ENCODE peak calls at places on chromosomes 6 and 20, in nine cellular contexts. One of them, this sample, is unnamed.

GRCh38 chr20:35669681-35670080 is 5.0 kb upstream of the CPNE1 start:
- DNase-seq in effector CD4-positive, alpha-beta T cell: no peak
- DNase-seq in HCT116: no peak
- DNase-seq in psoas muscle: no peak
- DNase-seq in T-helper 2 cell: no peak
- DNase-seq in NCI-H69: no peak
- DNase-seq in WERI-Rb-1: no peak
- DNase-seq in activated T-helper 1 cell treated with anti-CD3 and anti-CD28 coated beads, Interleukin-12 subunit alpha, Interleukin-12 subunit beta, Interleukin-2, Interleukin-4 antibody, amounts not matched to agents 30 ng/mL and 10 ng/mL and 1 ng/mL, durations not matched to agents 14 hours and 24 hours and 36 hours: no peak
- DNase-seq in AG04450: no peak
- DNase-seq in this sample: no peak

GRCh38 chr6:129644567-129645015 is 65.4 kb downstream of the ARHGAP18 start:
- DNase-seq in psoas muscle: no peak
- DNase-seq in T-helper 2 cell: no peak
- DNase-seq in AG04450: no peak
- DNase-seq in effector CD4-positive, alpha-beta T cell: no peak
- DNase-seq in HCT116: peak
- DNase-seq in WERI-Rb-1: no peak
- DNase-seq in NCI-H69: peak
- DNase-seq in activated T-helper 1 cell treated with anti-CD3 and anti-CD28 coated beads, Interleukin-12 subunit alpha, Interleukin-12 subunit beta, Interleukin-2, Interleukin-4 antibody, amounts not matched to agents 30 ng/mL and 10 ng/mL and 1 ng/mL, durations not matched to agents 14 hours and 24 hours and 36 hours: no peak
- DNase-seq in this sample: no peak

GRCh38 chr6:142121342-142121741 is 11.4 kb upstream of the GJE1 start:
- DNase-seq in T-helper 2 cell: no peak
- DNase-seq in WERI-Rb-1: no peak
- DNase-seq in NCI-H69: no peak
- DNase-seq in AG04450: no peak
- DNase-seq in effector CD4-positive, alpha-beta T cell: no peak
- DNase-seq in HCT116: no peak
- DNase-seq in psoas muscle: no peak
- DNase-seq in activated T-helper 1 cell treated with anti-CD3 and anti-CD28 coated beads, Interleukin-12 subunit alpha, Interleukin-12 subunit beta, Interleukin-2, Interleukin-4 antibody, amounts not matched to agents 30 ng/mL and 10 ng/mL and 1 ng/mL, durations not matched to agents 14 hours and 24 hours and 36 hours: no peak
- DNase-seq in this sample: no peak

GRCh38 chr6:122645256-122645655 is 35.1 kb downstream of the PKIB start:
- DNase-seq in psoas muscle: no peak
- DNase-seq in effector CD4-positive, alpha-beta T cell: no peak
- DNase-seq in WERI-Rb-1: peak
- DNase-seq in activated T-helper 1 cell treated with anti-CD3 and anti-CD28 coated beads, Interleukin-12 subunit alpha, Interleukin-12 subunit beta, Interleukin-2, Interleukin-4 antibody, amounts not matched to agents 30 ng/mL and 10 ng/mL and 1 ng/mL, durations not matched to agents 14 hours and 24 hours and 36 hours: no peak
- DNase-seq in NCI-H69: peak
- DNase-seq in HCT116: no peak
- DNase-seq in T-helper 2 cell: no peak
- DNase-seq in AG04450: no peak
- DNase-seq in this sample: no peak

GRCh38 chr6:123338394-123338793 is 298.4 kb downstream of the TRDN start:
- DNase-seq in NCI-H69: peak
- DNase-seq in HCT116: no peak
- DNase-seq in AG04450: no peak
- DNase-seq in psoas muscle: peak
- DNase-seq in WERI-Rb-1: no peak
- DNase-seq in T-helper 2 cell: no peak
- DNase-seq in activated T-helper 1 cell treated with anti-CD3 and anti-CD28 coated beads, Interleukin-12 subunit alpha, Interleukin-12 subunit beta, Interleukin-2, Interleukin-4 antibody, amounts not matched to agents 30 ng/mL and 10 ng/mL and 1 ng/mL, durations not matched to agents 14 hours and 24 hours and 36 hours: no peak
- DNase-seq in effector CD4-positive, alpha-beta T cell: no peak
- DNase-seq in this sample: no peak

GRCh38 chr6:16432075-16433032 is 194.0 kb downstream of the GMPR start:
- DNase-seq in activated T-helper 1 cell treated with anti-CD3 and anti-CD28 coated beads, Interleukin-12 subunit alpha, Interleukin-12 subunit beta, Interleukin-2, Interleukin-4 antibody, amounts not matched to agents 30 ng/mL and 10 ng/mL and 1 ng/mL, durations not matched to agents 14 hours and 24 hours and 36 hours: no peak
- DNase-seq in NCI-H69: peak
- DNase-seq in T-helper 2 cell: no peak
- DNase-seq in HCT116: no peak
- DNase-seq in effector CD4-positive, alpha-beta T cell: no peak
- DNase-seq in AG04450: peak
- DNase-seq in psoas muscle: no peak
- DNase-seq in WERI-Rb-1: no peak
- DNase-seq in this sample: no peak

GRCh38 chr20:1319462-1319861 is 9.5 kb downstream of the SDCBP2 start:
- DNase-seq in WERI-Rb-1: no peak
- DNase-seq in effector CD4-positive, alpha-beta T cell: no peak
- DNase-seq in AG04450: no peak
- DNase-seq in psoas muscle: no peak
- DNase-seq in T-helper 2 cell: no peak
- DNase-seq in NCI-H69: no peak
- DNase-seq in activated T-helper 1 cell treated with anti-CD3 and anti-CD28 coated beads, Interleukin-12 subunit alpha, Interleukin-12 subunit beta, Interleukin-2, Interleukin-4 antibody, amounts not matched to agents 30 ng/mL and 10 ng/mL and 1 ng/mL, durations not matched to agents 14 hours and 24 hours and 36 hours: no peak
- DNase-seq in HCT116: no peak
- DNase-seq in this sample: no peak

GRCh38 chr6:9126845-9127560 is 691.7 kb upstream of the SLC35B3 start:
- DNase-seq in HCT116: peak
- DNase-seq in WERI-Rb-1: no peak
- DNase-seq in NCI-H69: peak
- DNase-seq in activated T-helper 1 cell treated with anti-CD3 and anti-CD28 coated beads, Interleukin-12 subunit alpha, Interleukin-12 subunit beta, Interleukin-2, Interleukin-4 antibody, amounts not matched to agents 30 ng/mL and 10 ng/mL and 1 ng/mL, durations not matched to agents 14 hours and 24 hours and 36 hours: no peak
- DNase-seq in psoas muscle: no peak
- DNase-seq in T-helper 2 cell: no peak
- DNase-seq in effector CD4-positive, alpha-beta T cell: no peak
- DNase-seq in AG04450: peak
- DNase-seq in this sample: no peak

GRCh38 chr6:100065348-100065747 is 71.3 kb upstream of the MCHR2 start:
- DNase-seq in psoas muscle: no peak
- DNase-seq in effector CD4-positive, alpha-beta T cell: no peak
- DNase-seq in T-helper 2 cell: no peak
- DNase-seq in WERI-Rb-1: no peak
- DNase-seq in HCT116: no peak
- DNase-seq in activated T-helper 1 cell treated with anti-CD3 and anti-CD28 coated beads, Interleukin-12 subunit alpha, Interleukin-12 subunit beta, Interleukin-2, Interleukin-4 antibody, amounts not matched to agents 30 ng/mL and 10 ng/mL and 1 ng/mL, durations not matched to agents 14 hours and 24 hours and 36 hours: no peak
- DNase-seq in AG04450: no peak
- DNase-seq in NCI-H69: no peak
- DNase-seq in this sample: no peak

GRCh38 chr6:150293423-150294280 is 75.2 kb upstream of the IYD start:
- DNase-seq in WERI-Rb-1: no peak
- DNase-seq in T-helper 2 cell: no peak
- DNase-seq in NCI-H69: no peak
- DNase-seq in activated T-helper 1 cell treated with anti-CD3 and anti-CD28 coated beads, Interleukin-12 subunit alpha, Interleukin-12 subunit beta, Interleukin-2, Interleukin-4 antibody, amounts not matched to agents 30 ng/mL and 10 ng/mL and 1 ng/mL, durations not matched to agents 14 hours and 24 hours and 36 hours: no peak
- DNase-seq in HCT116: peak
- DNase-seq in AG04450: no peak
- DNase-seq in effector CD4-positive, alpha-beta T cell: no peak
- DNase-seq in psoas muscle: no peak
- DNase-seq in this sample: no peak

GRCh38 chr6:1766663-1767062 is 156.9 kb downstream of the FOXC1 start:
- DNase-seq in WERI-Rb-1: no peak
- DNase-seq in AG04450: no peak
- DNase-seq in psoas muscle: peak
- DNase-seq in NCI-H69: peak
- DNase-seq in T-helper 2 cell: no peak
- DNase-seq in HCT116: no peak
- DNase-seq in activated T-helper 1 cell treated with anti-CD3 and anti-CD28 coated beads, Interleukin-12 subunit alpha, Interleukin-12 subunit beta, Interleukin-2, Interleukin-4 antibody, amounts not matched to agents 30 ng/mL and 10 ng/mL and 1 ng/mL, durations not matched to agents 14 hours and 24 hours and 36 hours: no peak
- DNase-seq in effector CD4-positive, alpha-beta T cell: no peak
- DNase-seq in this sample: no peak

GRCh38 chr6:153392156-153392555 is 261.1 kb upstream of the RGS17 start:
- DNase-seq in HCT116: no peak
- DNase-seq in WERI-Rb-1: no peak
- DNase-seq in activated T-helper 1 cell treated with anti-CD3 and anti-CD28 coated beads, Interleukin-12 subunit alpha, Interleukin-12 subunit beta, Interleukin-2, Interleukin-4 antibody, amounts not matched to agents 30 ng/mL and 10 ng/mL and 1 ng/mL, durations not matched to agents 14 hours and 24 hours and 36 hours: no peak
- DNase-seq in psoas muscle: no peak
- DNase-seq in T-helper 2 cell: no peak
- DNase-seq in AG04450: no peak
- DNase-seq in effector CD4-positive, alpha-beta T cell: no peak
- DNase-seq in NCI-H69: no peak
- DNase-seq in this sample: no peak

GRCh38 chr6:104959453-104959858 is 2.5 kb downstream of the LIN28B start:
- DNase-seq in AG04450: no peak
- DNase-seq in T-helper 2 cell: no peak
- DNase-seq in WERI-Rb-1: no peak
- DNase-seq in HCT116: no peak
- DNase-seq in effector CD4-positive, alpha-beta T cell: no peak
- DNase-seq in activated T-helper 1 cell treated with anti-CD3 and anti-CD28 coated beads, Interleukin-12 subunit alpha, Interleukin-12 subunit beta, Interleukin-2, Interleukin-4 antibody, amounts not matched to agents 30 ng/mL and 10 ng/mL and 1 ng/mL, durations not matched to agents 14 hours and 24 hours and 36 hours: no peak
- DNase-seq in psoas muscle: no peak
- DNase-seq in NCI-H69: peak
- DNase-seq in this sample: no peak

GRCh38 chr20:42191140-42191860 is 573.1 kb upstream of the CHD6 start:
- DNase-seq in psoas muscle: no peak
- DNase-seq in T-helper 2 cell: no peak
- DNase-seq in WERI-Rb-1: peak
- DNase-seq in effector CD4-positive, alpha-beta T cell: no peak
- DNase-seq in NCI-H69: peak
- DNase-seq in activated T-helper 1 cell treated with anti-CD3 and anti-CD28 coated beads, Interleukin-12 subunit alpha, Interleukin-12 subunit beta, Interleukin-2, Interleukin-4 antibody, amounts not matched to agents 30 ng/mL and 10 ng/mL and 1 ng/mL, durations not matched to agents 14 hours and 24 hours and 36 hours: no peak
- DNase-seq in AG04450: no peak
- DNase-seq in HCT116: no peak
- DNase-seq in this sample: no peak

GRCh38 chr6:11459002-11459658 is 78.4 kb upstream of the TMEM170B start:
- DNase-seq in effector CD4-positive, alpha-beta T cell: no peak
- DNase-seq in HCT116: no peak
- DNase-seq in WERI-Rb-1: no peak
- DNase-seq in NCI-H69: no peak
- DNase-seq in AG04450: no peak
- DNase-seq in psoas muscle: no peak
- DNase-seq in T-helper 2 cell: no peak
- DNase-seq in activated T-helper 1 cell treated with anti-CD3 and anti-CD28 coated beads, Interleukin-12 subunit alpha, Interleukin-12 subunit beta, Interleukin-2, Interleukin-4 antibody, amounts not matched to agents 30 ng/mL and 10 ng/mL and 1 ng/mL, durations not matched to agents 14 hours and 24 hours and 36 hours: no peak
- DNase-seq in this sample: no peak

GRCh38 chr6:76790045-76790796 is 673.1 kb downstream of the HTR1B start:
- DNase-seq in WERI-Rb-1: no peak
- DNase-seq in HCT116: no peak
- DNase-seq in activated T-helper 1 cell treated with anti-CD3 and anti-CD28 coated beads, Interleukin-12 subunit alpha, Interleukin-12 subunit beta, Interleukin-2, Interleukin-4 antibody, amounts not matched to agents 30 ng/mL and 10 ng/mL and 1 ng/mL, durations not matched to agents 14 hours and 24 hours and 36 hours: no peak
- DNase-seq in NCI-H69: no peak
- DNase-seq in AG04450: no peak
- DNase-seq in psoas muscle: no peak
- DNase-seq in T-helper 2 cell: no peak
- DNase-seq in effector CD4-positive, alpha-beta T cell: no peak
- DNase-seq in this sample: no peak

GRCh38 chr20:46546936-46547335 is 3.5 kb downstream of the OCSTAMP start:
- DNase-seq in T-helper 2 cell: no peak
- DNase-seq in NCI-H69: no peak
- DNase-seq in HCT116: no peak
- DNase-seq in activated T-helper 1 cell treated with anti-CD3 and anti-CD28 coated beads, Interleukin-12 subunit alpha, Interleukin-12 subunit beta, Interleukin-2, Interleukin-4 antibody, amounts not matched to agents 30 ng/mL and 10 ng/mL and 1 ng/mL, durations not matched to agents 14 hours and 24 hours and 36 hours: peak
- DNase-seq in psoas muscle: no peak
- DNase-seq in effector CD4-positive, alpha-beta T cell: no peak
- DNase-seq in WERI-Rb-1: no peak
- DNase-seq in AG04450: no peak
- DNase-seq in this sample: no peak

GRCh38 chr20:32207626-32208498 is at the start of the genes PLAGL2 and POFUT1:
- DNase-seq in T-helper 2 cell: peak
- DNase-seq in effector CD4-positive, alpha-beta T cell: peak
- DNase-seq in WERI-Rb-1: peak
- DNase-seq in NCI-H69: peak
- DNase-seq in HCT116: peak
- DNase-seq in activated T-helper 1 cell treated with anti-CD3 and anti-CD28 coated beads, Interleukin-12 subunit alpha, Interleukin-12 subunit beta, Interleukin-2, Interleukin-4 antibody, amounts not matched to agents 30 ng/mL and 10 ng/mL and 1 ng/mL, durations not matched to agents 14 hours and 24 hours and 36 hours: peak
- DNase-seq in psoas muscle: peak
- DNase-seq in AG04450: peak
- DNase-seq in this sample: peak

GRCh38 chr6:165883851-165884640 is 221.0 kb upstream of the PDE10A start:
- DNase-seq in WERI-Rb-1: no peak
- DNase-seq in AG04450: no peak
- DNase-seq in activated T-helper 1 cell treated with anti-CD3 and anti-CD28 coated beads, Interleukin-12 subunit alpha, Interleukin-12 subunit beta, Interleukin-2, Interleukin-4 antibody, amounts not matched to agents 30 ng/mL and 10 ng/mL and 1 ng/mL, durations not matched to agents 14 hours and 24 hours and 36 hours: no peak
- DNase-seq in NCI-H69: no peak
- DNase-seq in effector CD4-positive, alpha-beta T cell: no peak
- DNase-seq in HCT116: no peak
- DNase-seq in T-helper 2 cell: no peak
- DNase-seq in psoas muscle: no peak
- DNase-seq in this sample: no peak

GRCh38 chr20:31868853-31869672 is 1.3 kb downstream of the DUSP15 start:
- DNase-seq in activated T-helper 1 cell treated with anti-CD3 and anti-CD28 coated beads, Interleukin-12 subunit alpha, Interleukin-12 subunit beta, Interleukin-2, Interleukin-4 antibody, amounts not matched to agents 30 ng/mL and 10 ng/mL and 1 ng/mL, durations not matched to agents 14 hours and 24 hours and 36 hours: no peak
- DNase-seq in T-helper 2 cell: no peak
- DNase-seq in NCI-H69: no peak
- DNase-seq in WERI-Rb-1: no peak
- DNase-seq in psoas muscle: no peak
- DNase-seq in AG04450: no peak
- DNase-seq in effector CD4-positive, alpha-beta T cell: no peak
- DNase-seq in HCT116: no peak
- DNase-seq in this sample: no peak

GRCh38 chr20:23278172-23278571 is 72.4 kb upstream of the NXT1 start:
- DNase-seq in WERI-Rb-1: no peak
- DNase-seq in activated T-helper 1 cell treated with anti-CD3 and anti-CD28 coated beads, Interleukin-12 subunit alpha, Interleukin-12 subunit beta, Interleukin-2, Interleukin-4 antibody, amounts not matched to agents 30 ng/mL and 10 ng/mL and 1 ng/mL, durations not matched to agents 14 hours and 24 hours and 36 hours: no peak
- DNase-seq in NCI-H69: no peak
- DNase-seq in T-helper 2 cell: no peak
- DNase-seq in psoas muscle: no peak
- DNase-seq in effector CD4-positive, alpha-beta T cell: no peak
- DNase-seq in HCT116: no peak
- DNase-seq in AG04450: no peak
- DNase-seq in this sample: no peak

This sample was measured in T-helper 17 cell.